ENCODE peak calls at places on chromosomes 7 and 10, in six cellular contexts. P is amniotic stem cell, I is SW480, Z is HT-29, X is NCI-H2171 treated with DMSO at 0.1 percent for 48 hours, E is GM12865. T is an unnamed sample.

GRCh38 chr10:110471566-110472139 is 26.1 kb upstream of the DUSP5 start:
- DNase-seq in P (no peak), E (no peak), X (no peak), Z (no peak), I (no peak), T (no peak)

GRCh38 chr10:130470973-130471372 is 334.8 kb downstream of the GLRX3 start:
- DNase-seq in E (no peak), X (no peak), P (no peak), Z (no peak), I (no peak), T (no peak)

GRCh38 chr10:51485668-51486067 is 213.7 kb downstream of the CSTF2T start:
- DNase-seq in I (no peak), P (no peak), Z (no peak), E (no peak), X (no peak), T (no peak)

GRCh38 chr10:71429304-71429703 is 32.6 kb downstream of the CDH23 start:
- DNase-seq in I (no peak), X (no peak), P (no peak), E (no peak), Z (no peak), T (no peak)

GRCh38 chr7:16762177-16762576 is 8.6 kb downstream of the TSPAN13 start:
- DNase-seq in I (no peak), Z (no peak), P (no peak), E (no peak), X (no peak), T (no peak)

GRCh38 chr7:66333443-66333842 is 128.3 kb downstream of the TPST1 start:
- DNase-seq in P (no peak), X (no peak), E (no peak), Z (no peak), I (no peak), T (no peak)

GRCh38 chr7:19404912-19405329 is 259.7 kb upstream of the FERD3L start:
- DNase-seq in P (peak), I (peak), Z (no peak), X (no peak), E (no peak), T (no peak)

GRCh38 chr10:100993986-100994708 is 5.5 kb upstream of the LZTS2 start:
- DNase-seq in E (no peak), Z (peak), X (no peak), I (peak), P (peak), T (no peak)

GRCh38 chr7:118352854-118353453 is 128.4 kb downstream of the ANKRD7 start:
- DNase-seq in X (peak), I (peak), Z (peak), E (peak), P (no peak), T (no peak)